ENCODE peak calls at places on chromosomes 5 and 9, in nine cellular contexts. L is neural progenitor cell, X is transverse colon, Y is heart left ventricle, S is AG04450, H is tibial artery, G is lung, T is SJSA1, V is H9. I is an unnamed sample.

GRCh38 chr5:173655196-173655797 is 38.8 kb upstream of the BOD1 start:
- DNase-seq in L (no peak), X (no peak), Y (no peak), S (no peak), H (no peak), G (no peak), T (no peak), V (no peak), I (no peak)

GRCh38 chr5:54760182-54760935 is 225.0 kb downstream of the ESM1 start:
- DNase-seq in L (no peak), X (no peak), Y (no peak), S (no peak), H (no peak), G (no peak), T (no peak), V (no peak), I (no peak)

GRCh38 chr9:32427111-32427873 is 42.8 kb downstream of the ACO1 start:
- DNase-seq in L (no peak), X (peak), Y (no peak), S (no peak), H (no peak), G (no peak), T (no peak), V (no peak), I (no peak)

GRCh38 chr5:173180331-173180730 is 36.0 kb downstream of the BNIP1 start:
- DNase-seq in L (no peak), X (no peak), Y (no peak), S (no peak), H (no peak), G (no peak), T (no peak), V (no peak), I (no peak)

GRCh38 chr5:169742773-169743296 is 105.8 kb downstream of the DOCK2 start:
- DNase-seq in L (no peak), X (no peak), Y (no peak), S (peak), H (no peak), G (no peak), T (peak), V (no peak), I (peak)

GRCh38 chr9:8349369-8349768 is 549.8 kb upstream of the DMAC1 start:
- DNase-seq in L (no peak), X (no peak), Y (no peak), S (no peak), H (no peak), G (no peak), T (no peak), V (no peak), I (no peak)

GRCh38 chr9:33458444-33458843 is 11.1 kb upstream of the AQP3 start:
- DNase-seq in L (no peak), X (no peak), Y (no peak), S (no peak), H (no peak), G (peak), T (no peak), V (no peak), I (peak)

GRCh38 chr5:180470361-180470760 is 23.8 kb upstream of the CNOT6 start:
- DNase-seq in L (no peak), X (no peak), Y (no peak), S (no peak), H (no peak), G (no peak), T (no peak), V (no peak), I (no peak)

GRCh38 chr9:76542360-76542759 is 83.4 kb downstream of the GCNT1 start:
- DNase-seq in L (peak), X (no peak), Y (no peak), S (no peak), H (no peak), G (no peak), T (no peak), V (no peak), I (no peak)

GRCh38 chr9:29118555-29118954 is 1545.3 kb upstream of the C9orf72 start:
- DNase-seq in L (no peak), X (no peak), Y (peak), S (no peak), H (no peak), G (no peak), T (no peak), V (no peak), I (no peak)

GRCh38 chr5:173281910-173282309 is 46.3 kb downstream of the STC2 start:
- DNase-seq in L (peak), X (no peak), Y (no peak), S (no peak), H (no peak), G (no peak), T (no peak), V (peak), I (no peak)

GRCh38 chr9:83754383-83754977 is 46.7 kb upstream of the UBQLN1 start:
- DNase-seq in L (no peak), X (no peak), Y (no peak), S (no peak), H (no peak), G (no peak), T (no peak), V (no peak), I (no peak)

GRCh38 chr5:170660531-170660930 is 123.0 kb upstream of the GABRP start:
- DNase-seq in L (no peak), X (no peak), Y (no peak), S (no peak), H (no peak), G (no peak), T (no peak), V (no peak), I (no peak)

GRCh38 chr9:99241106-99241505 is 19.0 kb downstream of the SEC61B start:
- DNase-seq in L (no peak), X (no peak), Y (no peak), S (no peak), H (no peak), G (no peak), T (no peak), V (no peak), I (no peak)

GRCh38 chr5:57887851-57888621 is 405.4 kb upstream of the ACTBL2 start:
- DNase-seq in L (peak), X (peak), Y (peak), S (peak), H (no peak), G (peak), T (peak), V (peak), I (peak)

GRCh38 chr5:18043344-18043743 is 409.1 kb downstream of the TAF11L14 start:
- DNase-seq in L (no peak), X (no peak), Y (no peak), S (no peak), H (no peak), G (no peak), T (no peak), V (no peak), I (no peak)

GRCh38 chr9:128382261-128382660 is 11.1 kb downstream of the URM1 start:
- DNase-seq in L (no peak), X (no peak), Y (no peak), S (no peak), H (no peak), G (no peak), T (no peak), V (no peak), I (no peak)

GRCh38 chr5:169222934-169223594 is 77.9 kb downstream of the SLIT3 start:
- DNase-seq in L (no peak), X (no peak), Y (no peak), S (no peak), H (no peak), G (no peak), T (no peak), V (no peak), I (no peak)

GRCh38 chr5:56501949-56502557 is 268.9 kb upstream of the ANKRD55 start:
- DNase-seq in L (no peak), X (no peak), Y (no peak), S (no peak), H (no peak), G (no peak), T (no peak), V (no peak), I (no peak)

GRCh38 chr9:2159521-2160417 is 144.6 kb downstream of the SMARCA2 start:
- DNase-seq in L (no peak), X (no peak), Y (no peak), S (no peak), H (no peak), G (no peak), T (no peak), V (no peak), I (no peak)

GRCh38 chr9:21993893-21994525 is at the start of gene CDKN2A:
- DNase-seq in L (peak), X (peak), Y (no peak), S (no peak), H (no peak), G (no peak), T (peak), V (peak), I (no peak)

GRCh38 chr5:67082941-67083340 is 113.7 kb downstream of the CD180 start:
- DNase-seq in L (no peak), X (no peak), Y (no peak), S (no peak), H (no peak), G (no peak), T (no peak), V (no peak), I (no peak)

GRCh38 chr9:69885474-69885929 is 64.9 kb downstream of the CFAP95 start:
- DNase-seq in L (no peak), X (no peak), Y (no peak), S (no peak), H (no peak), G (peak), T (peak), V (no peak), I (peak)

GRCh38 chr5:73122875-73123810 is 2.8 kb downstream of the TMEM171 start:
- DNase-seq in L (peak), X (no peak), Y (no peak), S (no peak), H (no peak), G (no peak), T (peak), V (peak), I (no peak)

GRCh38 chr5:57594436-57594835 is 111.8 kb upstream of the ACTBL2 start:
- DNase-seq in L (no peak), X (no peak), Y (no peak), S (no peak), H (no peak), G (no peak), T (no peak), V (no peak), I (no peak)

GRCh38 chr9:131714161-131714646 is 25.7 kb downstream of the RAPGEF1 start:
- DNase-seq in L (no peak), X (no peak), Y (peak), S (peak), H (peak), G (no peak), T (peak), V (no peak), I (peak)
- H3K27ac ChIP-seq in L (no peak), X (peak), Y (peak), S (peak), H (peak), G (peak), T (peak), V (no peak), I (peak)

GRCh38 chr5:151755383-151755782 is 3.0 kb downstream of the ATOX1 start:
- DNase-seq in L (no peak), X (no peak), Y (no peak), S (no peak), H (no peak), G (no peak), T (no peak), V (no peak), I (no peak)

GRCh38 chr5:151758141-151758429 is 346 bp downstream of the ATOX1 start:
- DNase-seq in L (no peak), X (peak), Y (peak), S (no peak), H (no peak), G (no peak), T (no peak), V (no peak), I (no peak)

GRCh38 chr5:151757233-151758140 is 944 bp downstream of the ATOX1 start:
- DNase-seq in L (no peak), X (no peak), Y (no peak), S (no peak), H (no peak), G (no peak), T (no peak), V (no peak), I (no peak)

GRCh38 chr5:151758430-151759241 is at the start of gene ATOX1:
- DNase-seq in L (peak), X (peak), Y (peak), S (peak), H (peak), G (peak), T (peak), V (peak), I (no peak)
- H3K27ac ChIP-seq in L (peak), X (peak), Y (peak), S (peak), H (peak), G (peak), T (peak), V (no peak), I (peak)

DNA sequence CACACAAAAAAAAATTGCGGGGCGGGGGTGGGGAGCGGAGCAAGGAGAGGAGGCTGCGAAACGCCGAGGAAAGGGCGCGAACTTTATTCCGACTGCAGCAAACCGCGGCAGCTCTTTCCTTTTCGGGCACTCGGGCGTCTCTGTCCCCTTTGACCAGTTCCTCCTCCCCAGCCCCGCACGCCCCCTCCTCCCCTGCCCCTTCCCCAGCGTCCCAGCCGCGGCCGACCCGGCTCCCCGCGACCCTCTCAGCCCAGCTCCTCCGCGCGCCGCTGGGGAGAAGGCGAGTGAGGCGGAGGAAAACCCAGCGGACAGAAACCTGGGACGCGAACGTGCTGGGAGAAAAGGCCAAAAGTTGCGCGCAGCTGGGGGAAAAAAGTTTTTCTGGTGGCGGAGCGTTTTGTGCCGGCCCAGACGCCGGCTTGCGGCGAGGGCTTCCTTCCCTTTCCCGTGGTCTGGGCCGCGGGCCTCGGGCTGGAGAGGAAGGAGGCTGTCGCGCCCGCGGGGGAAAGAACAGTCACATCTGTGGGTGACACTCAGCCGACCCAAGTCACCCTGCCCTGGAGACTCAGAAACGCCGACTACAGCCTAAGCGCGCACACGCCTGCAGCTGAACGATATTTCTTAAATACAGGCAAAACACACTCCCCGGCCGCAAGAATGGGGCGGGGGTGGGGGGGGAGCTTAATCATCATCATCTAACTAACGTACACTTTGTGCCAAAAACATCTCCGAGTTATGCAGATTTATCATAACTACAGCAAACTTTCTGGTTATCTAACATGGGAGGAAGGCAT is 1.1 kb upstream of the BNC2 start:
- DNase-seq in L (peak), X (peak), Y (peak), S (no peak), H (peak), G (peak), T (peak), V (peak), I (no peak)
- H3K27ac ChIP-seq in L (no peak), X (peak), Y (peak), S (peak), H (peak), G (no peak), T (peak), V (no peak), I (no peak)

DNA sequence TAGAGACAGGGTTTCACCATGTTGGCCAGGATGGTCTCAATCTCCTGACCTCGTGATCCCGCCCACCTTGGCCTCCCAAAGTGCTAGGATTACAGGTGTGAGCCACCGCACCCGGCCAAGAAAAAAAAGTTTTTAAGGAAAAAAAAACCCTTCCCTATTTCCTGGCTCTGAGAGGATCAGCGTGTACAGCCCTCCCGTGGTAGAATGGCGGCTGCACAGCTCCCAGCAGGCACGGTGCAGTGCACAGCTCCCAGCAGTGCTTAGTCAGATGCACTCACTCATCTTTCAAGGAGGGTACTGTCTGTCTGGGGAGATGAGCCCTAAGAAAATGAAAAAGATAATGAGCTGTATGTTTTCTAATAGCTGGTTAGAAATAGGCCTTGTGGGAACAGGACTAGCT is 36.8 kb upstream of the SLC2A8 start:
- DNase-seq in L (no peak), X (no peak), Y (no peak), S (no peak), H (no peak), G (no peak), T (no peak), V (no peak), I (no peak)
- H3K27ac ChIP-seq in L (no peak), X (no peak), Y (no peak), S (no peak), H (peak), G (no peak), T (no peak), V (no peak), I (peak)

GRCh38 chr5:126484248-126484647 is 61.0 kb downstream of the GRAMD2B start:
- DNase-seq in L (no peak), X (no peak), Y (no peak), S (no peak), H (no peak), G (no peak), T (no peak), V (no peak), I (no peak)
- H3K27ac ChIP-seq in L (no peak), X (no peak), Y (peak), S (no peak), H (peak), G (no peak), T (no peak), V (no peak), I (no peak)

GRCh38 chr5:126542441-126542840 is 52.6 kb downstream of the ALDH7A1 start:
- DNase-seq in L (no peak), X (no peak), Y (no peak), S (no peak), H (no peak), G (no peak), T (no peak), V (no peak), I (no peak)

GRCh38 chr5:126543009-126543408 is 52.0 kb downstream of the ALDH7A1 start:
- DNase-seq in L (no peak), X (no peak), Y (no peak), S (no peak), H (no peak), G (no peak), T (no peak), V (no peak), I (no peak)

GRCh38 chr5:126540631-126541030 is 54.4 kb downstream of the ALDH7A1 start:
- DNase-seq in L (no peak), X (no peak), Y (no peak), S (no peak), H (no peak), G (no peak), T (no peak), V (no peak), I (no peak)

GRCh38 chr5:126544087-126544740 is 50.8 kb downstream of the ALDH7A1 start:
- DNase-seq in L (peak), X (peak), Y (no peak), S (no peak), H (no peak), G (no peak), T (no peak), V (peak), I (no peak)

GRCh38 chr5:126543660-126544059 is 51.4 kb downstream of the ALDH7A1 start:
- DNase-seq in L (no peak), X (peak), Y (no peak), S (no peak), H (no peak), G (no peak), T (no peak), V (no peak), I (no peak)
- H3K27ac ChIP-seq in L (no peak), X (no peak), Y (no peak), S (no peak), H (no peak), G (no peak), T (no peak), V (no peak), I (no peak)

I was measured in epithelial cell of prostate.